ENCODE peak calls at places on chromosome 22, in nine cellular contexts. K, N, U, O, M, C, X, B and L are unnamed samples.

GRCh38 chr22:33529424-33530113 is 390.7 kb downstream of the LARGE1 start:
- DNase-seq in X (no peak), U (no peak), B (peak), M (peak), K (no peak), C (no peak), N (peak), O (no peak), L (no peak)

GRCh38 chr22:44583854-44584253 is 85.8 kb upstream of the RTL6 start:
- DNase-seq in C (no peak), K (no peak), X (no peak), B (no peak), M (peak), U (no peak), N (no peak), O (no peak), L (no peak)

GRCh38 chr22:30829901-30830550 is 135.4 kb downstream of the OSBP2 start:
- DNase-seq in C (no peak), B (peak), N (peak), X (no peak), M (peak), O (no peak), U (no peak), K (peak), L (no peak)

GRCh38 chr22:32967285-32968101 is 90.7 kb downstream of the SYN3 start:
- DNase-seq in X (no peak), K (no peak), M (no peak), C (no peak), O (no peak), U (no peak), N (no peak), B (no peak), L (no peak)

GRCh38 chr22:38841211-38841610 is 2.6 kb downstream of the NPTXR start:
- DNase-seq in X (peak), C (no peak), B (no peak), M (no peak), U (no peak), O (no peak), N (no peak), K (no peak), L (no peak)

GRCh38 chr22:46087816-46088277 is 62.5 kb upstream of the PPARA start:
- DNase-seq in O (no peak), X (peak), C (peak), N (no peak), B (peak), U (peak), K (peak), M (peak), L (no peak)

GRCh38 chr22:22684605-22685561 is 40.5 kb downstream of the GGTLC2 start:
- DNase-seq in O (no peak), B (peak), K (peak), N (no peak), C (peak), U (no peak), X (peak), M (no peak), L (peak)

GRCh38 chr22:37213218-37213855 is 1.1 kb upstream of the SSTR3 start:
- DNase-seq in N (no peak), B (no peak), X (no peak), O (no peak), K (no peak), C (no peak), M (no peak), U (no peak), L (no peak)

GRCh38 chr22:24585927-24586546 is 6.8 kb downstream of the LRRC75B start:
- DNase-seq in N (no peak), O (no peak), M (no peak), K (no peak), U (no peak), C (peak), B (no peak), X (no peak), L (no peak)

GRCh38 chr22:43183496-43184263 is 3.3 kb downstream of the TTLL12 start:
- DNase-seq in O (no peak), U (peak), X (no peak), M (peak), B (peak), N (no peak), K (no peak), C (no peak), L (peak)

GRCh38 chr22:43185860-43186261 is 1.1 kb downstream of the TTLL12 start:
- DNase-seq in X (peak), U (peak), O (no peak), N (no peak), M (peak), K (no peak), C (peak), B (peak), L (peak)

GRCh38 chr22:43186272-43187170 is at the start of gene TTLL12:
- DNase-seq in M (peak), U (peak), O (no peak), X (peak), N (no peak), B (peak), K (peak), C (peak), L (peak)

GRCh38 chr22:43188829-43189545 is 2.1 kb upstream of the TTLL12 start:
- DNase-seq in C (no peak), O (no peak), N (no peak), B (no peak), X (no peak), K (no peak), M (no peak), U (no peak), L (no peak)

DNA sequence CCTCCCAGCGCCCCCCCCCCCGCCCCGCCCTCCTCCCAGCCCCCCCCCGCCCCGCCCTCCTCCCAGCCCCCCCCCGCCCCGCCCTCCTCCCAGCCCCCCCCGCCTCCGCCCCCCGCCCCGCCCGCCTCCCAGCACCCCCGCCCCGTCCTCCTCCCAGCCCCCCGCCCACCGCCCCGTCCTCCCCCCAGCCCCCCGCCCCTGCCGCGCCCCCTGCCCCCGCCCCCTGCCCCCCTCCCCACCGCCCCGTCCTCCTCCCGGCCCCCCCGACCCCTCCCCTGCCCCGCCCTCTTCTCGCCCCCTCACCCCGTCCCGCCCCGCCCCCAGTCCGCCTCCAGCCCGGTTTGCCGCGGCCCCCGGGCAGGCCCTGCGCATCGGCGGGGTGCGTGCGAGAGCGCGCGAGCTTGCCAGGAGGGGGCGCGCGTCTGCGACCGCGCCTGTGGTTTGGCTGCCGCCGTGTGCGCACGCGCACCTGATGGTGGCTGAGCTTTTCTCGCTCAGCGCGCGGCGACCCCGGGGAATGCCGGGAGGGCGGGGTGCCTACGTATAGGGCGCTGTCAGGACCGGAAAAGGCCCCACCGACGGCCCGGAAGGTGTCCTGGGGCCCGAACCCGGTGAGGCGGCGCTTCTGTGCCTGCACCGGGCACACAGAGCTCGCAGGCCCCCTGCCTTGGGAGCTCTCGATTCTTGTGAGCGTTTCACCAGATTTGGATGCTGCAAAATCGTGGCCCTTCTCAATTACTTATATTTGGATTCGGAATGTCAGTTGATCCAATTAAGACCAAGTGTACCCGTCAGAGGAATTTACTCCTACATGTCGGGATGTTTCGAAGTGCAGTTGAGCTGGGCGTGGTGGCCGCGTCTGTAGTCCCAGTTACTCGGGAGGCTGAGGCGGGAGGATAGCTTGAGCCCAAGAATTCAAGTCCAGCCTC is 501 bp upstream of the TTLL12 start:
- DNase-seq in C (peak), B (peak), M (peak), N (peak), O (peak), X (peak), K (peak), U (peak), L (peak)
- TF ChIP-seq POLR2A in C (peak), B (peak), M (peak), N (peak), O (peak), X (peak), K (peak), U (peak), L (peak)

GRCh38 chr22:17570851-17571631 is 7.7 kb downstream of the SLC25A18 start:
- DNase-seq in U (no peak), N (peak), M (peak), O (no peak), K (no peak), X (peak), B (peak), C (peak), L (no peak)
- TF ChIP-seq POLR2A in U (no peak), N (no peak), M (no peak), O (no peak), K (no peak), X (no peak), B (no peak), C (no peak), L (no peak)

GRCh38 chr22:20226760-20227350 is 41.3 kb downstream of the RTN4R start:
- DNase-seq in O (no peak), U (no peak), C (no peak), K (no peak), X (no peak), N (no peak), M (no peak), B (no peak), L (no peak)

GRCh38 chr22:20228939-20229272 is 39.2 kb downstream of the RTN4R start:
- DNase-seq in U (no peak), C (no peak), M (no peak), X (no peak), K (no peak), N (no peak), O (no peak), B (no peak), L (no peak)

GRCh38 chr22:20227363-20227762 is 40.8 kb downstream of the RTN4R start:
- DNase-seq in O (no peak), C (no peak), K (no peak), X (no peak), M (no peak), B (no peak), N (no peak), U (no peak), L (no peak)

GRCh38 chr22:20229916-20230775 is 38.0 kb downstream of the RTN4R start:
- DNase-seq in C (peak), U (no peak), K (no peak), B (no peak), X (no peak), O (no peak), N (no peak), M (no peak), L (no peak)

DNA sequence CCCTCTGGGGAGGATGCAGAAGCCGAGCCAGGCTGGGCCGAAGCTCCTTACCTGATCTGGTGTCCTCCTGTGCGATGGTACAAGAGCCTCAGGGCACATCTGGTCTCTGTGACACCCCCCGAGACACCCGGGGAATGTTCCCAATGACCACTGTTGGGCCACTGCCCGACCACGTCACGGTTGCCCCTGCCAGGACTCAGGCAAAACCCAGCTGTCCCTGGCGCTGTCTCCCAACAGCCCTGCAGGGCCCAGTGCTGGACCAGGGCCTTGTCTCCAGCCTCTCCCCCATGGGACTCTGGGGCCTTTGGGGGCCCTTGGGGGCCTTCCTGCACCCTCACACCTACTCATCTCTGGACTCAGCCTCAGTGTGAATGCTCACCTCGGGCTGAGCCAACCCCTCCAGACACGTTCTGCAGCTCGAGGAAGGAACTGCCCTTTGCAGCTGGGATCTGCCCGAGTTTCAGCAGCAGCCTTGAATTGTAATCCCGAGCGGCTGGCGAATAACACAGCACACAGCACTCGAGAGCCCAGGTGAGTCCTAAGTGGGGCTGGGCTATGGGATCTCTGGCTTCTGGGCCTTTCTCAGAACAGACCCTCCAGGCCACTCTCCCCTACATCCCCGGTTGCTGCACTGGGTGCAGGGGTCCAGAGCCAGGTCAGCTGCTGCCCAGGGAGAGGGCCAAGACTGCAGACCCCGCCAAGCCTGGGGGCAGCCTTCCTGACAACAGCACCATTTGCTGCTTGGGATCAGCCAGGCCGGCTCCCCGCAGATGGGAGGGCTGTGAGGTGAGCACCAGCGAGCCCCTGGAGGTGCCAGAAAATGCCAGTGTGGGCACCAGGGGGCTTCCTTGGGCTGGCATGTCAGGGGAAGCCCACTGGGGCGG is 39.8 kb downstream of the RTN4R start:
- DNase-seq in U (no peak), N (no peak), K (no peak), M (no peak), B (no peak), C (peak), X (no peak), O (no peak), L (no peak)
- TF ChIP-seq POLR2A in U (no peak), N (no peak), K (no peak), M (no peak), B (no peak), C (no peak), X (no peak), O (no peak), L (no peak)

DNA sequence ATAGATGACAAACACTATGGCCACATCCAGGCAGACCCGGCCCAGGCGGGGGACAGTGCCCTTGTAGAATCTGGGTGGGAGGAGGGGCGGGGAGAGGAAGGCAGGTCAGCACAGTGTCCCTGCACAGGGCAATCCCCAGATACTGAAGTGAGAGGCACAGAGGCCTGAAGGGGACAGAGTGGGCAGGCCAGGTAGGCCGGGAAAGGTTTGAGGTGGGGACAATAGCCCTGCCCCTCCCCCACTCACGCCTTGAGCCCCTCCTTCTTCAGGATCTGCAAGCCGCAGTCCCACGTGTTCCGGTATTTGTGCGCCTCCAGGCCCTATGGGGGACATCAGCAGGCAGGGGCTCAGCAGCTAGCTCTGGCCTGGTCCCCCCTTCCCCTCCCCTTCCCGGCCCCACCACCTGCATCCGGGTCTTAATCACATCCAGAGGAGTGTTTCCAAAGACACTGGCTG is 2.3 kb downstream of the SLC25A1 start:
- DNase-seq in B (no peak), U (no peak), N (no peak), K (no peak), M (no peak), O (no peak), C (no peak), X (no peak), L (no peak)
- TF ChIP-seq POLR2A in B (no peak), U (peak), N (no peak), K (no peak), M (no peak), O (no peak), C (no peak), X (no peak), L (no peak)

DNA sequence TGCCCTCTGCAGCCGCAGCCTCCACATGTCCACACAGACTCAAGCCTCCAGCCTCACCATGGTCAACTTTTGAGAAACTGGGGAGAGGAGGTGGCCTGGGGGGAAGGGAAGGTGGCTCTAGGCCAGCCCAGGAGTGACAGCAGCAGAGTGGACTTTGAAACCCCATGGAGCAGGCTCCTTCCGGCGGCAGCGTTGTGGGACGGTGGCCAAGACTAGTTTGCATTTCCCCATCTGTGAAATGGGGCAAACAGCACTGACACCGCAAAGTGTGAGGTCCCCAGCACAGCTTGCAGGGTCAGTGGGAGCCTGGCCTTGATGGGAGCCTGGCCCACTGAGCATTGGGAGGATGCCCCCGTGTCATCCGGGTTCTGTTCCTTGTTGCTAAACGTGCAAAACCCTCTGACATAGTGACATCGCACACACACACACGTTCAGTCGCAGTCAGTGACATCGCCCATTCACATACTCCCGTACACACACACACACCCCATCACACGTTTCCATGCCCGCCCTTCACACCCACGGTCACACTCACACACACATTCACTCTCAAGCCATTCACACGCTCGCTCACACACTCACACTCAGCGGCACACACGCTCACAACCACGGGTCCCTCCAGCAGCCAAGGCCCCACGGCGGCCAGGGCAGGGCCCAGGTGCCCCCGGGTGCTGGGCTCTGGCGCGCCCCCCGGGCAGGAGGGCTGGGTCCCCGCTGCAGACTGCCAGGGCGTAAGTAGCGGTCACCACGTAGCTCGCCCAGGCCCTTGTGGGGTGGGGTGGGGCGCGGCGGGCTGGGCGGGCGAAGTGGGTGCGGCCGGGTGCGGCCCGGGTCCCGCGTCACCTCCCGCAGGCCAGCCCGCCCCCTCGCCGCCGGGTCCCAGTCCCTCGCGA is 578 bp downstream of the CYB5R3 start:
- DNase-seq in O (no peak), X (peak), U (peak), K (peak), N (peak), M (peak), C (peak), B (no peak), L (peak)
- TF ChIP-seq POLR2A in O (no peak), X (peak), U (peak), K (no peak), N (peak), M (no peak), C (peak), B (peak), L (no peak)

GRCh38 chr22:29385748-29386147 is 2.6 kb downstream of the AP1B1 start:
- DNase-seq in O (no peak), C (peak), B (no peak), N (no peak), M (peak), U (no peak), X (no peak), K (no peak), L (peak)

GRCh38 chr22:29388759-29389090 is 355 bp upstream of the AP1B1 start:
- DNase-seq in B (no peak), O (no peak), U (no peak), N (no peak), C (no peak), K (no peak), X (no peak), M (no peak), L (no peak)

GRCh38 chr22:29385305-29385704 is 3.1 kb downstream of the AP1B1 start:
- DNase-seq in K (no peak), X (no peak), C (no peak), U (no peak), O (no peak), N (no peak), B (no peak), M (no peak), L (no peak)

GRCh38 chr22:29390270-29390669 is 1.9 kb upstream of the AP1B1 start:
- DNase-seq in C (no peak), M (no peak), U (no peak), K (no peak), N (no peak), O (no peak), X (no peak), B (no peak), L (no peak)

GRCh38 chr22:29387921-29388758 is at the start of gene AP1B1:
- DNase-seq in K (peak), X (peak), M (peak), C (peak), B (peak), O (peak), N (peak), U (peak), L (peak)
- TF ChIP-seq POLR2A in K (peak), X (peak), M (peak), C (peak), B (no peak), O (peak), N (peak), U (peak), L (peak)

GRCh38 chr22:49943405-49943765 is 17.2 kb upstream of the PIM3 start:
- DNase-seq in N (no peak), K (no peak), U (no peak), X (no peak), M (no peak), O (no peak), B (no peak), C (no peak), L (no peak)

GRCh38 chr22:49944399-49944891 is 16.1 kb upstream of the PIM3 start:
- DNase-seq in K (peak), O (no peak), M (no peak), X (no peak), N (no peak), B (no peak), C (no peak), U (no peak), L (peak)

GRCh38 chr22:49941507-49942316 is 18.9 kb upstream of the PIM3 start:
- DNase-seq in O (no peak), X (no peak), C (no peak), U (no peak), M (no peak), N (no peak), K (no peak), B (no peak), L (no peak)

GRCh38 chr22:49942565-49943404 is 17.8 kb upstream of the PIM3 start:
- DNase-seq in N (no peak), X (no peak), K (peak), U (peak), C (no peak), O (no peak), M (no peak), B (no peak), L (no peak)

GRCh38 chr22:49943771-49944398 is 16.7 kb upstream of the PIM3 start:
- DNase-seq in K (no peak), U (no peak), C (no peak), M (no peak), N (no peak), O (no peak), X (no peak), B (no peak), L (no peak)
- TF ChIP-seq POLR2A in K (no peak), U (no peak), C (no peak), M (no peak), N (no peak), O (no peak), X (no peak), B (no peak), L (no peak)